ENCODE peak calls at places on chromosome 2, in eight cellular contexts. One of them, this sample, is unnamed.

GRCh38 chr2:86477349-86477748 is 36.2 kb downstream of the KDM3A start:
- DNase-seq in Calu3: no peak
- DNase-seq in fibroblast of lung: peak
- DNase-seq in neural crest cell: no peak
- DNase-seq in A549: no peak
- DNase-seq in kidney: no peak
- DNase-seq in uterus: no peak
- DNase-seq in mucosa of descending colon: no peak
- DNase-seq in this sample: no peak

GRCh38 chr2:128450211-128451015 is 131.7 kb upstream of the HS6ST1 start:
- DNase-seq in Calu3: no peak
- DNase-seq in fibroblast of lung: no peak
- DNase-seq in neural crest cell: no peak
- DNase-seq in A549: no peak
- DNase-seq in kidney: no peak
- DNase-seq in uterus: peak
- DNase-seq in mucosa of descending colon: peak
- DNase-seq in this sample: no peak

GRCh38 chr2:124874676-124875075 is 849.6 kb downstream of the CNTNAP5 start:
- DNase-seq in Calu3: no peak
- DNase-seq in fibroblast of lung: no peak
- DNase-seq in neural crest cell: no peak
- DNase-seq in A549: no peak
- DNase-seq in kidney: no peak
- DNase-seq in uterus: no peak
- DNase-seq in mucosa of descending colon: no peak
- DNase-seq in this sample: no peak

GRCh38 chr2:230899786-230900185 is 25.3 kb downstream of the GPR55 start:
- DNase-seq in Calu3: no peak
- DNase-seq in fibroblast of lung: no peak
- DNase-seq in neural crest cell: no peak
- DNase-seq in A549: no peak
- DNase-seq in kidney: no peak
- DNase-seq in uterus: no peak
- DNase-seq in mucosa of descending colon: no peak
- DNase-seq in this sample: no peak

GRCh38 chr2:55047677-55048299 is 2.5 kb downstream of the RTN4 start:
- DNase-seq in Calu3: peak
- DNase-seq in fibroblast of lung: peak
- DNase-seq in neural crest cell: no peak
- DNase-seq in A549: no peak
- DNase-seq in kidney: no peak
- DNase-seq in uterus: no peak
- DNase-seq in mucosa of descending colon: no peak
- DNase-seq in this sample: peak

GRCh38 chr2:38037757-38038615 is 38.0 kb downstream of the CYP1B1 start:
- DNase-seq in Calu3: peak
- DNase-seq in fibroblast of lung: peak
- DNase-seq in neural crest cell: no peak
- DNase-seq in A549: no peak
- DNase-seq in kidney: peak
- DNase-seq in uterus: peak
- DNase-seq in mucosa of descending colon: no peak
- DNase-seq in this sample: no peak

GRCh38 chr2:109333414-109334194 is 204.6 kb downstream of the SH3RF3 start:
- DNase-seq in Calu3: no peak
- DNase-seq in fibroblast of lung: no peak
- DNase-seq in neural crest cell: no peak
- DNase-seq in A549: peak
- DNase-seq in kidney: no peak
- DNase-seq in uterus: no peak
- DNase-seq in mucosa of descending colon: no peak
- DNase-seq in this sample: no peak

GRCh38 chr2:134258684-134259408 is 5.0 kb downstream of the MGAT5 start:
- DNase-seq in Calu3: no peak
- DNase-seq in fibroblast of lung: no peak
- DNase-seq in neural crest cell: no peak
- DNase-seq in A549: no peak
- DNase-seq in kidney: no peak
- DNase-seq in uterus: no peak
- DNase-seq in mucosa of descending colon: no peak
- DNase-seq in this sample: no peak

GRCh38 chr2:187438459-187438858 is 9.6 kb downstream of the CALCRL start:
- DNase-seq in Calu3: no peak
- DNase-seq in fibroblast of lung: no peak
- DNase-seq in neural crest cell: no peak
- DNase-seq in A549: no peak
- DNase-seq in kidney: no peak
- DNase-seq in uterus: no peak
- DNase-seq in mucosa of descending colon: no peak
- DNase-seq in this sample: no peak

GRCh38 chr2:40975175-40975574 is 523.3 kb upstream of the SLC8A1 start:
- DNase-seq in Calu3: no peak
- DNase-seq in fibroblast of lung: no peak
- DNase-seq in neural crest cell: no peak
- DNase-seq in A549: no peak
- DNase-seq in kidney: no peak
- DNase-seq in uterus: no peak
- DNase-seq in mucosa of descending colon: no peak
- DNase-seq in this sample: no peak
- TF ChIP-seq CTCF in Calu3: no peak
- TF ChIP-seq CTCF in fibroblast of lung: no peak
- TF ChIP-seq CTCF in neural crest cell: no peak
- TF ChIP-seq CTCF in A549: no peak
- TF ChIP-seq CTCF in kidney: no peak
- TF ChIP-seq CTCF in uterus: no peak
- TF ChIP-seq CTCF in mucosa of descending colon: no peak
- TF ChIP-seq CTCF in this sample: no peak

DNA sequence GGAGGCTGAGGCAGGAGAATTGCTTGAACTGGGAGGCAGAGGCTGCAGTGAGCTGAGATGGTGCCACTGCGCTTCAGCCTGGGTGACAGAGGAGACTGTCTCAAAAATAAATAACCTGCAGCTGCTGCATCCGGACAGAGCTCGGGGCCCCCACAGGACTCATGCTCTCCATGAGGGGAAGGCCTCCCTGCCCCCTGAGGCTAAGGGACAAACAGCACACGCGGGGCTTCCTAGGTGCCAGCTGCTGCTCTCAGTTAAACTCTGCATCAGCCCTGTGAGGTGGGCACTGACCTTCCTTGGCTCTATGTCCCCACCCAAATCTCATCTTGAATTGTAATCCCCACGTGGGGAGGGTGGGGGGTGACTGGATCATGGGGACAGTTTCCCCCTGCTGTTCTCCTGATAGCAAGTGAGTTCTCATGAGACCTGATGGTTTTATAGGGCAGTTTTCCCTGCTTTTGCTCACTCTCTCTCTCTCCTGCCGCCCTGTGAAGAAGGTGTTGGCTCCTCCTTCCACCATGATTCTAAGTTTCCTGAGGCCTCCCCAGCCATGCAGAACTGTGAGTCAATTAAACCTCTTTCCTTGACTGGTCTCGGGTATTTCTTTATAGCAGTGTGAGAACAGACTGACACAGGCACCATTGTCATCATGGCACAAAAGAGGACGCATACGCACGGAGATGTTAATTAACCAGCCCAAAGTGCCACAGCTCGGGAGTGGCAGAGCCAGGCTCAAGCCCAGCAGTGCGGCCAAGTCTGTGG is 49.9 kb upstream of the TAF1B start:
- DNase-seq in Calu3: no peak
- DNase-seq in fibroblast of lung: no peak
- DNase-seq in neural crest cell: no peak
- DNase-seq in A549: no peak
- DNase-seq in kidney: peak
- DNase-seq in uterus: no peak
- DNase-seq in mucosa of descending colon: no peak
- DNase-seq in this sample: no peak
- TF ChIP-seq CTCF in Calu3: no peak
- TF ChIP-seq CTCF in fibroblast of lung: no peak
- TF ChIP-seq CTCF in neural crest cell: no peak
- TF ChIP-seq CTCF in A549: no peak
- TF ChIP-seq CTCF in kidney: no peak
- TF ChIP-seq CTCF in uterus: no peak
- TF ChIP-seq CTCF in mucosa of descending colon: no peak
- TF ChIP-seq CTCF in this sample: no peak

GRCh38 chr2:126359494-126359893 is 296.5 kb upstream of the GYPC start:
- DNase-seq in Calu3: no peak
- DNase-seq in fibroblast of lung: no peak
- DNase-seq in neural crest cell: no peak
- DNase-seq in A549: no peak
- DNase-seq in kidney: no peak
- DNase-seq in uterus: no peak
- DNase-seq in mucosa of descending colon: no peak
- DNase-seq in this sample: no peak
- TF ChIP-seq CTCF in Calu3: no peak
- TF ChIP-seq CTCF in fibroblast of lung: no peak
- TF ChIP-seq CTCF in neural crest cell: peak
- TF ChIP-seq CTCF in A549: no peak
- TF ChIP-seq CTCF in kidney: no peak
- TF ChIP-seq CTCF in uterus: no peak
- TF ChIP-seq CTCF in mucosa of descending colon: no peak
- TF ChIP-seq CTCF in this sample: peak

DNA sequence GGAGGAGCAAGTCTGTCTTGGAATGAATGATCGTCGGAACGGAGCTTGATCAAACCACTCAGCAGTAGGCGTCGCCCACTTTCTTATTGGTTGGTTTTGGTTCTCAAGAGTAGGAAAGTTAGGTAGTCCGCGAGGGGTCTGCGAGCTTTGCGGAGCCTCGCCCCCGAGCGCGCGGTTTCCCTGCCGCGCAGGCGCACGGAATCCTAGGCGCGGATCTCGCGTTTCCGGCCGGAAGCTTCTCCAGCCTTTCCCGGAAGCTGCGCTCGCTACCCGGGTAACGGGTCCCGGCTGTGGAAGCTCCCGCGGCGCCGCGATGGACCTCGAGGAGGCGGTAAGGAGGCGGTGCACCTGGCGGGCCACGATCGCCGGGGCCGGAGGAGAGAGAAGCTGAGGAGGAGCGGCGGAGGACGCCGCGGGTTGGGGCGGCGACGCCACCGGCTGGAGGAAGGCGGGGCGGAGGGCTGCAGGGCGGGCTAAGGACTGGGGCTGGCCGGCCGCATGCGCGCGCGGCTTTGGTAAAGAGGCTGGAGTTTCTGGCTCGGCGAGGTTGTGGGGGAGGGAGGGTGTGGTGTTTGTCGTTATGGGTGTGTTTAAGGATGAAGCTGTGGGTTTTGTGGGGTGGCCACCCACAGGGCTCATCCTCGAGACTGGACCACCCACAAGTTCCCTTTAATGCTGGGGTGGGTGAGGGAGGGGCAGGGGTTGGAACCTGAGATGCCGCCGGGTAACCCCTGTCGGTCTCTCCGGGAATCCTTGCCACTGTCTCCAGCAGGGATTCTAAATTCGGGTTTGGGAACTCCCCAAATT is at the start of gene TAF1B:
- DNase-seq in Calu3: peak
- DNase-seq in fibroblast of lung: peak
- DNase-seq in neural crest cell: peak
- DNase-seq in A549: peak
- DNase-seq in kidney: peak
- DNase-seq in uterus: peak
- DNase-seq in mucosa of descending colon: peak
- DNase-seq in this sample: peak
- TF ChIP-seq CTCF in Calu3: no peak
- TF ChIP-seq CTCF in fibroblast of lung: peak
- TF ChIP-seq CTCF in neural crest cell: peak
- TF ChIP-seq CTCF in A549: no peak
- TF ChIP-seq CTCF in kidney: no peak
- TF ChIP-seq CTCF in uterus: no peak
- TF ChIP-seq CTCF in mucosa of descending colon: peak
- TF ChIP-seq CTCF in this sample: no peak

DNA sequence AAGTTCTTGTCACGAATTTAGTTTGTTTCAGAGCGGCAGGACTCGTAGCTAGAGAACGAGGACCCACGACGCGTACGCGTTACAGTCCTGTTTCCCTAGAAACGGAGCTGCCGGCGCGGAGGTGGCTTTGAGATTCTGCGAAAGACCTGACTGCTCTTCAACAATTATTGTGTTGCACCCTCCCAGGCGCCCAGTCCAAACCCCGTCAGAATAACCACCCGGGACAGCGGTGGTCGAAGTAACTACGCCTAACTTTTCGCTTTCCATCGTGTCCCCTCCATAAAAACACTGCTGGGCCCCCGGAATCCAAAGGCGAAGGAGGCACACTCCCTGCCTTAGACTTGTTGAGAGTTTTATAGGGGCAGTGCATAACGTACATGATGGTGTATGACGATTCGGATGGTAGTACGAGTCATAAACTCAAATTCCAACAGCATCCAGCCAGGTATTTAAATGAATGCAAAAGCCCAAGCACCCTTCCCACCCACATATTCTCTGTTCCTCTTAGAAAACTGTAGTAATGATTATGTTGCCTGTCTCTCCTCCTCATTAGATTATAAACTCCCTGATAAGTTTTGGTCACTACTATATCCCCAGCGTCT is 651 bp upstream of the STAM2 start:
- DNase-seq in Calu3: no peak
- DNase-seq in fibroblast of lung: peak
- DNase-seq in neural crest cell: no peak
- DNase-seq in A549: peak
- DNase-seq in kidney: no peak
- DNase-seq in uterus: no peak
- DNase-seq in mucosa of descending colon: no peak
- DNase-seq in this sample: no peak
- TF ChIP-seq CTCF in Calu3: no peak
- TF ChIP-seq CTCF in fibroblast of lung: no peak
- TF ChIP-seq CTCF in neural crest cell: no peak
- TF ChIP-seq CTCF in A549: no peak
- TF ChIP-seq CTCF in kidney: no peak
- TF ChIP-seq CTCF in uterus: no peak
- TF ChIP-seq CTCF in mucosa of descending colon: no peak
- TF ChIP-seq CTCF in this sample: no peak

DNA sequence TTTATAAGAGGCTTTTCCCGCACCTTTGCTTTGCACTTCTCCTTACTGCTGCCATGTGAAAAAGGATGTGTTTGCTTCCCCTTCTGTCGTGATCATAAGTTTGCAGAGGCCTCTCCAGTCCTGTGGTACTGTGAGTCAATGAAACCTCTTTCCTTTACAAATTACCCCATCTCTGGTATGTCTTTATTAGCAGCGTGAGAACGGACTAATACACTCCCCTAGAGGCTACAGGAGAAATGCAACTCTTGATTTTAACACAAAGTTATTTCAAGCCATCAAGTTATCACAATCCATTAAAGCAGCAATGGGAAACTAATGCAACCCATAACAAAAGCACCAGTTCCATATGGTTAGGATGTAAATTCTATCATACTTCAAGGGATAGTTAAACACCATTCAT is 1378.8 kb upstream of the DDX18 start:
- DNase-seq in Calu3: no peak
- DNase-seq in fibroblast of lung: no peak
- DNase-seq in neural crest cell: no peak
- DNase-seq in A549: no peak
- DNase-seq in kidney: no peak
- DNase-seq in uterus: no peak
- DNase-seq in mucosa of descending colon: no peak
- DNase-seq in this sample: no peak
- TF ChIP-seq CTCF in Calu3: no peak
- TF ChIP-seq CTCF in fibroblast of lung: no peak
- TF ChIP-seq CTCF in neural crest cell: no peak
- TF ChIP-seq CTCF in A549: no peak
- TF ChIP-seq CTCF in kidney: no peak
- TF ChIP-seq CTCF in uterus: no peak
- TF ChIP-seq CTCF in mucosa of descending colon: no peak
- TF ChIP-seq CTCF in this sample: peak

GRCh38 chr2:140085674-140086073 is 1305.5 kb upstream of the NXPH2 start:
- DNase-seq in Calu3: no peak
- DNase-seq in fibroblast of lung: no peak
- DNase-seq in neural crest cell: no peak
- DNase-seq in A549: no peak
- DNase-seq in kidney: no peak
- DNase-seq in uterus: no peak
- DNase-seq in mucosa of descending colon: no peak
- DNase-seq in this sample: no peak
- TF ChIP-seq CTCF in Calu3: no peak
- TF ChIP-seq CTCF in fibroblast of lung: no peak
- TF ChIP-seq CTCF in neural crest cell: no peak
- TF ChIP-seq CTCF in A549: peak
- TF ChIP-seq CTCF in kidney: peak
- TF ChIP-seq CTCF in uterus: no peak
- TF ChIP-seq CTCF in mucosa of descending colon: no peak
- TF ChIP-seq CTCF in this sample: no peak

This sample was measured in PC-9.